ENCODE peak calls at places on chromosomes 16 and 17, in ten cellular contexts. H is activated T-helper 1 cell treated with anti-CD3 and anti-CD28 coated beads, Interleukin-2, amount 50 U/mL, for 16 hours; F is EL; I is BE2C; V is astrocyte of the spinal cord; D is C1 segment of cervical spinal cord; P is HS-5; S is cardiac fibroblast; M is right lobe of liver; G is AG04450. R is an unnamed sample.

GRCh38 chr16:75208861-75209505 is 2.0 kb upstream of the CTRB2 start:
- DNase-seq in P (no peak), S (no peak), F (no peak), V (no peak), M (no peak), G (no peak), I (no peak), D (no peak), H (no peak), R (no peak)

GRCh38 chr16:79599837-79600635 is 501 bp downstream of the MAF start:
- DNase-seq in F (no peak), S (no peak), V (peak), H (peak), M (peak), I (no peak), G (no peak), P (no peak), D (peak), R (no peak)

GRCh38 chr17:17900615-17901520 is 64.1 kb upstream of the SREBF1 start:
- DNase-seq in F (peak), D (no peak), P (peak), G (peak), H (no peak), I (peak), M (peak), S (peak), V (peak), R (peak)

GRCh38 chr17:56867948-56868376 is 34.0 kb downstream of the DGKE start:
- DNase-seq in V (no peak), M (no peak), D (no peak), H (no peak), G (peak), I (no peak), S (peak), P (peak), F (peak), R (no peak)

GRCh38 chr17:77282524-77283515 is 142.1 kb downstream of the SEC14L1 start:
- DNase-seq in I (peak), S (peak), M (peak), H (no peak), G (no peak), V (peak), F (peak), P (no peak), D (no peak), R (no peak)

GRCh38 chr16:55189975-55190636 is 133.9 kb upstream of the IRX6 start:
- DNase-seq in M (no peak), D (no peak), I (no peak), G (no peak), F (no peak), V (no peak), P (no peak), H (no peak), S (no peak), R (no peak)

GRCh38 chr17:2034806-2035548 is 5.0 kb downstream of the DPH1 start:
- DNase-seq in D (no peak), H (no peak), P (peak), F (peak), G (no peak), I (no peak), S (peak), V (no peak), M (no peak), R (no peak)

GRCh38 chr16:29745126-29745852 is 501 bp downstream of the C16orf54 start:
- DNase-seq in S (no peak), V (no peak), M (no peak), I (no peak), D (no peak), H (no peak), F (no peak), P (no peak), G (no peak), R (no peak)

GRCh38 chr16:81583893-81584705 is 139.5 kb downstream of the CMIP start:
- DNase-seq in H (no peak), P (no peak), S (peak), M (no peak), V (peak), G (peak), F (peak), I (no peak), D (no peak), R (no peak)

GRCh38 chr17:80364091-80364691 is 50.8 kb upstream of the ENDOV start:
- DNase-seq in F (no peak), G (no peak), I (peak), P (no peak), V (no peak), H (no peak), M (peak), S (peak), D (no peak), R (no peak)

GRCh38 chr16:15899538-15900100 is 11.2 kb upstream of the CEP20 start:
- DNase-seq in S (peak), H (no peak), I (no peak), M (no peak), F (peak), P (peak), V (peak), G (peak), D (no peak), R (no peak)

GRCh38 chr17:17922198-17922901 is 49.9 kb downstream of the TOM1L2 start:
- DNase-seq in S (no peak), H (no peak), F (no peak), P (no peak), M (no peak), V (peak), D (no peak), I (no peak), G (no peak), R (no peak)

GRCh38 chr17:77490361-77491183 is 349.8 kb downstream of the SEC14L1 start:
- DNase-seq in H (no peak), S (no peak), G (no peak), F (no peak), V (no peak), I (peak), M (peak), P (no peak), D (no peak), R (no peak)

GRCh38 chr16:29995911-29996772 is at the start of gene INO80E:
- DNase-seq in S (peak), G (peak), H (peak), F (peak), D (peak), I (peak), P (peak), M (peak), V (peak), R (peak)

GRCh38 chr16:56032072-56032471 is 156.9 kb upstream of the CES5A start:
- DNase-seq in M (no peak), P (no peak), I (no peak), D (no peak), V (no peak), G (no peak), H (no peak), F (no peak), S (no peak), R (no peak)

GRCh38 chr16:83717308-83717707 is 90.5 kb upstream of the HSBP1 start:
- DNase-seq in V (no peak), M (no peak), G (no peak), H (no peak), S (no peak), D (no peak), F (peak), I (no peak), P (no peak), R (no peak)

GRCh38 chr17:3635474-3636153 is 436 bp downstream of the SHPK start:
- DNase-seq in H (no peak), S (no peak), V (no peak), G (no peak), D (no peak), I (no peak), M (peak), F (no peak), P (no peak), R (no peak)

GRCh38 chr16:4313563-4314531 is 2.0 kb upstream of the GLIS2 start:
- DNase-seq in S (peak), V (peak), F (no peak), P (no peak), H (no peak), G (no peak), M (peak), I (no peak), D (no peak), R (no peak)

GRCh38 chr16:3771513-3771912 is 54.2 kb upstream of the TRAP1 start:
- DNase-seq in D (no peak), I (no peak), H (no peak), V (no peak), M (no peak), P (no peak), F (peak), G (no peak), S (peak), R (no peak)

GRCh38 chr17:69462882-69463281 is 48.4 kb downstream of the MAP2K6 start:
- DNase-seq in I (no peak), D (no peak), F (no peak), H (no peak), V (no peak), P (no peak), G (no peak), S (no peak), M (no peak), R (no peak)

GRCh38 chr16:5917436-5917835 is 819.8 kb upstream of the EEF2KMT start:
- DNase-seq in P (no peak), G (no peak), F (no peak), H (no peak), D (no peak), M (no peak), I (no peak), S (no peak), V (no peak), R (no peak)

GRCh38 chr16:70574595-70575271 is 51.1 kb downstream of the SF3B3 start:
- DNase-seq in F (no peak), P (no peak), V (no peak), I (no peak), G (no peak), D (no peak), M (no peak), H (no peak), S (peak), R (no peak)

GRCh38 chr16:64910351-64910750 is 211.5 kb downstream of the CDH11 start:
- DNase-seq in M (no peak), F (peak), S (peak), I (peak), H (no peak), D (no peak), P (peak), G (peak), V (peak), R (peak)

GRCh38 chr16:75622762-75623605 is at the start of gene ADAT1:
- DNase-seq in P (peak), D (peak), H (peak), M (peak), S (peak), I (peak), V (peak), G (peak), F (peak), R (peak)

GRCh38 chr17:79503440-79503839 is 107.4 kb downstream of the RBFOX3 start:
- DNase-seq in D (no peak), G (no peak), S (no peak), H (no peak), V (no peak), M (no peak), I (no peak), F (no peak), P (no peak), R (no peak)

GRCh38 chr16:55257971-55258613 is 65.9 kb upstream of the IRX6 start:
- DNase-seq in P (no peak), G (no peak), I (peak), F (peak), D (no peak), M (peak), H (no peak), S (peak), V (peak), R (peak)